ENCODE peak calls at places on chromosomes 13 and 19, in eight cellular contexts. Y is hepatocyte; O is activated T-cell treated with anti-CD3 and anti-CD28 coated beads, Interleukin-2, amount 50 U/mL, for 72 hours; M is psoas muscle; H is Right ventricle myocardium inferior; V is AG08396; T is neural crest cell; Q is omental fat pad. I is an unnamed sample.

GRCh38 chr13:24288870-24289269 is 20.5 kb upstream of the C1QTNF9 start:
- DNase-seq in Y (no peak), O (no peak), M (no peak), H (no peak), V (no peak), T (no peak), Q (no peak), I (no peak)

GRCh38 chr19:32406161-32407003 is 812 bp downstream of the DPY19L3 start:
- DNase-seq in Y (no peak), O (no peak), M (no peak), H (no peak), V (no peak), T (no peak), Q (no peak), I (no peak)

GRCh38 chr19:2426661-2427322 is 594 bp downstream of the TIMM13 start:
- DNase-seq in Y (peak; percentile 65), O (peak; percentile 45), M (peak; percentile 60), H (no peak), V (peak; percentile 85), T (peak; percentile 50), Q (no peak), I (peak; percentile 70)

GRCh38 chr13:90800082-90800746 is 547.3 kb upstream of the MIR17HG start:
- DNase-seq in Y (peak; percentile 10), O (no peak), M (peak; percentile 52), H (peak; percentile 89), V (no peak), T (no peak), Q (no peak), I (no peak)

GRCh38 chr19:19642506-19643157 is 825 bp downstream of the GMIP start:
- DNase-seq in Y (no peak), O (peak; percentile 48), M (no peak), H (no peak), V (peak; percentile 56), T (no peak), Q (no peak), I (no peak)

GRCh38 chr19:46299004-46299509 is 2.2 kb downstream of the HIF3A start:
- DNase-seq in Y (peak; percentile 98), O (no peak), M (peak; percentile 90), H (peak; percentile 95), V (peak; percentile 90), T (no peak), Q (peak; percentile 98), I (peak; percentile 93)

GRCh38 chr13:104577029-104577820 is 1511.0 kb upstream of the SLC10A2 start:
- DNase-seq in Y (no peak), O (no peak), M (no peak), H (no peak), V (no peak), T (no peak), Q (no peak), I (no peak)

GRCh38 chr13:100203696-100204367 is 114.9 kb downstream of the PCCA start:
- DNase-seq in Y (no peak), O (no peak), M (no peak), H (no peak), V (peak; percentile 32), T (no peak), Q (no peak), I (peak; percentile 10)

GRCh38 chr13:43564941-43565340 is 221.8 kb downstream of the ENOX1 start:
- DNase-seq in Y (no peak), O (no peak), M (no peak), H (no peak), V (no peak), T (no peak), Q (no peak), I (no peak)

GRCh38 chr19:54653181-54653809 is 9.5 kb upstream of the LILRB4 start:
- DNase-seq in Y (no peak), O (no peak), M (no peak), H (no peak), V (peak; percentile 17), T (no peak), Q (no peak), I (peak; percentile 46)